ENCODE peak calls at places on chromosomes 13 and 19, in six cellular contexts. D is uterus, Z is transverse colon, B is body of pancreas, R is tibial nerve, V is stomach. Q is an unnamed sample. For H3K36me3, the result is how much of the 10 kb centered on the place peaks cover.

GRCh38 chr19:3028305-3029069 is 593 bp downstream of the TLE2 start:
- DNase-seq in D (no peak), Z (peak), B (peak), R (no peak), V (no peak), Q (no peak)

GRCh38 chr19:31504221-31504620 is 155.0 kb upstream of the TSHZ3 start:
- DNase-seq in D (no peak), Z (no peak), B (no peak), R (no peak), V (no peak), Q (no peak)

GRCh38 chr13:27789495-27790303 is 2.6 kb upstream of the GSX1 start:
- DNase-seq in D (no peak), Z (no peak), B (no peak), R (no peak), V (no peak), Q (no peak)

GRCh38 chr13:49116873-49117272 is 103.3 kb upstream of the MLNR start:
- DNase-seq in D (no peak), Z (no peak), B (no peak), R (no peak), V (no peak), Q (no peak)

GRCh38 chr13:74629985-74630384 is 495.8 kb upstream of the KLF12 start:
- DNase-seq in D (peak), Z (no peak), B (no peak), R (no peak), V (no peak), Q (no peak)

GRCh38 chr19:54928299-54928698 is 19.0 kb downstream of the NLRP7 start:
- DNase-seq in D (no peak), Z (no peak), B (no peak), R (no peak), V (no peak), Q (no peak)

GRCh38 chr13:46844431-46844830 is 47.5 kb upstream of the ESD start:
- DNase-seq in D (no peak), Z (no peak), B (no peak), R (no peak), V (no peak), Q (no peak)

GRCh38 chr19:55461974-55462628 is 659 bp upstream of the ISOC2 start:
- DNase-seq in D (no peak), Z (no peak), B (peak), R (no peak), V (no peak), Q (no peak)

GRCh38 chr19:38134538-38135149 is 89.4 kb downstream of the DPF1 start:
- DNase-seq in D (no peak), Z (peak), B (peak), R (no peak), V (peak), Q (no peak)

GRCh38 chr19:49356382-49356781 is 5.8 kb downstream of the TEAD2 start:
- DNase-seq in D (no peak), Z (no peak), B (no peak), R (no peak), V (no peak), Q (no peak)

GRCh38 chr19:57167385-57167784 is at the start of gene DUXA:
- DNase-seq in D (no peak), Z (no peak), B (no peak), R (no peak), V (no peak), Q (no peak)

GRCh38 chr13:112740502-112741131 is 50.8 kb downstream of the ATP11A start:
- DNase-seq in D (peak), Z (peak), B (peak), R (peak), V (peak), Q (no peak)

GRCh38 chr19:43872547-43873336 is 45.6 kb downstream of the ZNF283 start:
- DNase-seq in D (no peak), Z (no peak), B (no peak), R (no peak), V (no peak), Q (no peak)

GRCh38 chr19:2337329-2337707 is 8.8 kb downstream of the SPPL2B start:
- DNase-seq in D (peak), Z (no peak), B (peak), R (no peak), V (no peak), Q (no peak)

GRCh38 chr13:86608739-86609138 is 809.5 kb upstream of the SLITRK6 start:
- DNase-seq in D (no peak), Z (no peak), B (no peak), R (no peak), V (no peak), Q (no peak)

GRCh38 chr19:7312816-7313215 is 18.6 kb upstream of the INSR start:
- DNase-seq in D (no peak), Z (no peak), B (no peak), R (no peak), V (no peak), Q (no peak)

GRCh38 chr13:76637651-76638111 is 248.5 kb downstream of the KCTD12 start:
- DNase-seq in D (no peak), Z (no peak), B (no peak), R (no peak), V (no peak), Q (no peak)

GRCh38 chr19:18839465-18840287 is 7.9 kb downstream of the UPF1 start:
- DNase-seq in D (no peak), Z (no peak), B (no peak), R (no peak), V (peak), Q (no peak)

GRCh38 chr13:21008026-21008425 is 53.4 kb downstream of the LATS2 start:
- DNase-seq in D (no peak), Z (no peak), B (no peak), R (no peak), V (no peak), Q (no peak)

GRCh38 chr19:42282036-42282762 is 13.1 kb downstream of the CIC start:
- DNase-seq in D (peak), Z (no peak), B (peak), R (no peak), V (no peak), Q (no peak)

GRCh38 chr13:113187263-113187669 is 21.2 kb downstream of the PCID2 start:
- DNase-seq in D (peak), Z (peak), B (no peak), R (peak), V (peak), Q (peak)

GRCh38 chr19:50322931-50323781 is 6.0 kb downstream of the KCNC3 start:
- DNase-seq in D (no peak), Z (no peak), B (no peak), R (no peak), V (no peak), Q (no peak)

GRCh38 chr13:36986462-36987240 is 12.5 kb downstream of the ALG5 start:
- DNase-seq in D (no peak), Z (no peak), B (no peak), R (no peak), V (no peak), Q (no peak)

GRCh38 chr19:10109528-10109927 is 2.0 kb upstream of the P2RY11 start:
- DNase-seq in D (no peak), Z (no peak), B (no peak), R (no peak), V (no peak), Q (no peak)
- H3K36me3 ChIP-seq in D (under half), Z (under half), B (under half), R (under half), V (half or more), Q (under half)

GRCh38 chr19:58558623-58559274 is 338 bp upstream of the UBE2M start:
- DNase-seq in D (peak), Z (peak), B (peak), R (peak), V (peak), Q (no peak)
- TF ChIP-seq POLR2A in D (no peak), Z (peak), B (peak), R (peak), V (no peak), Q (no peak)

GRCh38 chr13:111287201-111287600 is 33.2 kb upstream of the TEX29 start:
- DNase-seq in D (no peak), Z (no peak), B (no peak), R (no peak), V (no peak), Q (no peak)
- H3K36me3 ChIP-seq in D (under half), Z (half or more), B (under half), R (under half), V (half or more), Q (under half)

DNA sequence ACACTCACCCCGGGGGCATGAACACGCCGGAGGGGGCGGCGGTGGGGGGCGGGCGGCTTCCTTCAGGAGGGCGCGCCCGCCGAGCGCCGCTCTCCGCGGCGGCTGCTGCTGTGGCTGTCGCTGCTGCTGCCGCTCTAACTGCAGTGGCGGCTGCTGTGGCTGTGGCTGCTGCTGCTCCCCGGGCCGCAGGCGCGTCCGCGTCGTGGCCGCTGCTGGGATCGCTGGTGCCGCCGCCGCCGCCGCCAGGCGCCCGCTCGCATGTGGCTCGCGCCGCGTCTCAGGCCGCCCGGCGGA is at the start of gene BBC3:
- DNase-seq in D (no peak), Z (no peak), B (no peak), R (no peak), V (no peak), Q (no peak)
- TF ChIP-seq POLR2A in D (peak), Z (no peak), B (no peak), R (peak), V (no peak), Q (no peak)

GRCh38 chr19:15180451-15181390 is 20.1 kb downstream of the NOTCH3 start:
- DNase-seq in D (no peak), Z (peak), B (peak), R (no peak), V (peak), Q (no peak)

GRCh38 chr19:15184776-15185175 is 16.0 kb downstream of the NOTCH3 start:
- DNase-seq in D (no peak), Z (no peak), B (no peak), R (no peak), V (no peak), Q (no peak)

GRCh38 chr19:15178629-15179308 is 22.0 kb downstream of the NOTCH3 start:
- DNase-seq in D (no peak), Z (no peak), B (no peak), R (no peak), V (no peak), Q (no peak)

GRCh38 chr19:15185188-15185587 is 15.6 kb downstream of the NOTCH3 start:
- DNase-seq in D (no peak), Z (no peak), B (no peak), R (no peak), V (no peak), Q (no peak)

GRCh38 chr19:15181394-15181793 is 19.4 kb downstream of the NOTCH3 start:
- DNase-seq in D (no peak), Z (no peak), B (no peak), R (no peak), V (no peak), Q (no peak)
- H3K36me3 ChIP-seq in D (under half), Z (under half), B (under half), R (under half), V (under half), Q (under half)

DNA sequence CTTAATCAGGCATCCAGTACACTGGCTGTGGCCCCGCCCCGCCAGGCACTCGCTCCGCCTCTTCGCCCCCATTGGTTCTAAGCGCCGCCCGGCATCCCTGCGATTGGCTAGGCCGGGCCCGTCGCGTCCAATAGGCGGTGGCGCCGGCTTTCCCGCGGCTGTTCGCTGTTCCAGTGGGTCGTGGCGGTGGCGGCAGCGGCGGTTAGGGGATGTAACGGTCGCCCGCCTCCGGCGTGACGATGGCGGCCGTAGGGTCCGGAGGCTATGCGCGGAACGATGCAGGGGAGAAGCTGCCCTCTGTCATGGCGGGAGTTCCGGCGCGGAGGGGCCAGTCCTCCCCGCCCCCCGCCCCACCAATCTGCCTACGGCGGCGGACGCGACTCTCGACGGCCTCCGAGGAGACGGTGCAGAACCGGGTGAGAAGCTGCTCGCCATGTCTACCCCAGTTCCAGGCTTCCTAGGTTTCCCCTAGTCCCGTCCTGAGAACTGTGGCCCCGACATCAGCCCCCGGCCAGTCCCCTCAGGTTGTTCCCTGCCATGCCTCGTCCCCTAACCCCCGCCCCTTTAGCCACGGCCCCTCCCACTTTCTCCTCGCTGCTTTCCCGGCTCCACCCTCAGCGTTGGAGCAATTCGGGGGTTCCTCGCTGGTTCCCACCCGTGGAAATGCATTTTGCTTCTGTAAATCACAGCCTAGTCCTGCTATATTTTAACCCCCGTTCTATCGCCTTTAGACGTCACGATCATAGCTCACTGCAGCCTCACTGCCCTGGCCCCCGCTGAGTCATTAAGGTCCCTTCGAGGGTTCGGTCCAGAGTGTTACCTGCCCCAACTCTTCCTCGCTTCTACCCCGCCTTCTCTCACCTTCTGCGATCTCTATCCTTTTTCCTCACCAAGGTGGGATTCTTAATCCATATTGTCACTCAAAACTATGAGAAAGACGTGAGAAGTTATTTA is at the start of gene WDR62:
- DNase-seq in D (peak), Z (peak), B (peak), R (peak), V (peak), Q (peak)
- TF ChIP-seq POLR2A in D (no peak), Z (no peak), B (no peak), R (no peak), V (no peak), Q (no peak)

DNA sequence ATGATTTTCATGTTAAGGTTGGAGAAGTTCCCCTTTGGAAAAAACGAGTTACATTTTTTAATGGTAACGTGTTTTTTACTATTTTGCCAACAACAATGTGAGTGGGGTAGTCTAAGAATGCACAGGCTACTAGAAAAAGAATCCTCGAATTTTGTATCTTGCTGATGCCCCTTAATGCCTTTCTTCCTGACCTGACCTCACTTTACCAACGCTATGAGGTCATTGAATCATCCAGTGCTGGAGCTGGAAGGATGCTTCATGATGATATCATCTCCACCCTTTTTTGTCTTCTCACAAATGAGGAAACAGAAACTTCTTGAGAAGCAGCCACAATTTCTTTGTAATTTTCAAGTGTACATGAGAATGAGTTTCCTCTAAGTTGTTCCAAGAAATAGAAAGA is 8.2 kb upstream of the UBL3 start:
- DNase-seq in D (no peak), Z (no peak), B (no peak), R (no peak), V (no peak), Q (no peak)
- H3K36me3 ChIP-seq in D (under half), Z (under half), B (under half), R (under half), V (under half), Q (under half)

DNA sequence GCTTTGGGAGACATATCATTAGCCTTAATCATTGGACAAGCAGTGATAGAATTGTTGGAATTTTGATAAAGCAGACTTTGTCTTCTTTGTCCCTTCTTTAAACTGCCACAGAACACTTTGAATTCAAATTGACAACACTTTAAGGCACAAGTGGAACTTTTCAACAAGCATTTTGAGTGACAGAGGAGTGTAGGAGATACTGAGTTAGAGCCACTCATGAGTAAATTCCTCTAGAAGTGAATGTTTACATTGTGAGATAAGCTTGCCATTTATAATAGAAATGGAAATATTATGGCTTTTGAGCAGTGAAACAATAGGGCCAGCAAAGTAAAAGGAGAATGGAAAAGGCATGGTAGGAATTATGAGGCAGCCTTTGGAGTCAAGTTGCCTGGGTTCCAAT is 515.8 kb downstream of the SLITRK6 start:
- DNase-seq in D (no peak), Z (no peak), B (no peak), R (no peak), V (no peak), Q (no peak)
- TF ChIP-seq POLR2A in D (no peak), Z (no peak), B (no peak), R (no peak), V (no peak), Q (no peak)

Q was measured in esophagus squamous epithelium.